ENCODE peak calls at places on chromosomes 16 and 17, in ten cellular contexts. E, B, Q, O, N, R, K, F, U and Y are unnamed samples. For H3K4me1, the result is how much of the 10 kb centered on the place peaks cover.

GRCh38 chr17:2259769-2260536 is 43.6 kb downstream of the SMG6 start:
- DNase-seq in E (no peak), B (no peak), Q (no peak), O (no peak), N (no peak), R (no peak), K (no peak), F (no peak), U (no peak), Y (no peak)

GRCh38 chr17:50087246-50087911 is 7.8 kb upstream of the PDK2 start:
- DNase-seq in E (peak), B (peak), Q (peak), O (peak), N (peak), R (peak), K (no peak), F (peak), U (peak), Y (peak)

GRCh38 chr16:47925811-47926460 is 229.9 kb downstream of the ABCC12 start:
- DNase-seq in E (no peak), B (no peak), Q (no peak), O (no peak), N (no peak), R (no peak), K (no peak), F (no peak), U (no peak), Y (no peak)

GRCh38 chr16:14331020-14331419 is 259.9 kb downstream of the MRTFB start:
- DNase-seq in E (no peak), B (no peak), Q (no peak), O (no peak), N (no peak), R (no peak), K (no peak), F (no peak), U (no peak), Y (no peak)

GRCh38 chr16:68255712-68256111 is 8.6 kb upstream of the SLC7A6 start:
- DNase-seq in E (no peak), B (no peak), Q (no peak), O (no peak), N (no peak), R (no peak), K (no peak), F (no peak), U (no peak), Y (no peak)

GRCh38 chr17:10292057-10292931 is 80.5 kb downstream of the MYH13 start:
- DNase-seq in E (no peak), B (peak), Q (peak), O (no peak), N (no peak), R (no peak), K (no peak), F (peak), U (peak), Y (no peak)

GRCh38 chr16:83136924-83137323 is 510.2 kb downstream of the CDH13 start:
- DNase-seq in E (no peak), B (no peak), Q (no peak), O (no peak), N (no peak), R (no peak), K (no peak), F (no peak), U (no peak), Y (no peak)

GRCh38 chr16:81524382-81524781 is 79.8 kb downstream of the CMIP start:
- DNase-seq in E (no peak), B (no peak), Q (no peak), O (no peak), N (no peak), R (no peak), K (no peak), F (no peak), U (no peak), Y (peak)

GRCh38 chr16:26905336-26905735 is 161.4 kb upstream of the C16orf82 start:
- DNase-seq in E (no peak), B (no peak), Q (no peak), O (no peak), N (no peak), R (no peak), K (no peak), F (no peak), U (no peak), Y (no peak)

GRCh38 chr17:36977066-36977465 is 28.3 kb downstream of the AATF start:
- DNase-seq in E (no peak), B (no peak), Q (no peak), O (no peak), N (no peak), R (no peak), K (no peak), F (no peak), U (no peak), Y (no peak)

GRCh38 chr16:11796227-11797165 is 562 bp downstream of the ZC3H7A start:
- DNase-seq in E (peak), B (peak), Q (peak), O (peak), N (peak), R (peak), K (no peak), F (no peak), U (peak), Y (peak)

GRCh38 chr16:12229759-12230594 is 253.4 kb downstream of the SNX29 start:
- DNase-seq in E (no peak), B (no peak), Q (no peak), O (no peak), N (no peak), R (no peak), K (no peak), F (no peak), U (no peak), Y (no peak)

GRCh38 chr16:57279780-57280638 is 4.5 kb downstream of the PLLP start:
- DNase-seq in E (no peak), B (no peak), Q (peak), O (no peak), N (no peak), R (no peak), K (no peak), F (no peak), U (no peak), Y (no peak)

GRCh38 chr17:27456681-27457404 is 595 bp downstream of the KSR1 start:
- DNase-seq in E (no peak), B (no peak), Q (no peak), O (peak), N (no peak), R (no peak), K (no peak), F (no peak), U (peak), Y (peak)

GRCh38 chr17:16492613-16493290 is 759 bp upstream of the LRRC75A start:
- DNase-seq in E (no peak), B (no peak), Q (no peak), O (no peak), N (no peak), R (no peak), K (no peak), F (no peak), U (no peak), Y (no peak)

GRCh38 chr16:50309527-50310307 is 43.4 kb downstream of the ADCY7 start:
- DNase-seq in E (no peak), B (no peak), Q (no peak), O (no peak), N (no peak), R (peak), K (peak), F (no peak), U (no peak), Y (no peak)

GRCh38 chr17:44220211-44221071 is 966 bp upstream of the UBTF start:
- DNase-seq in E (no peak), B (peak), Q (peak), O (peak), N (peak), R (peak), K (no peak), F (no peak), U (peak), Y (peak)

GRCh38 chr17:75224983-75225382 is 19.5 kb downstream of the NUP85 start:
- DNase-seq in E (no peak), B (no peak), Q (no peak), O (no peak), N (no peak), R (no peak), K (no peak), F (no peak), U (no peak), Y (no peak)

GRCh38 chr16:10976663-10977062 is 32.3 kb downstream of the CLEC16A start:
- DNase-seq in E (no peak), B (no peak), Q (no peak), O (no peak), N (no peak), R (no peak), K (no peak), F (no peak), U (no peak), Y (no peak)

GRCh38 chr17:42354956-42355843 is 33.0 kb downstream of the STAT3 start:
- DNase-seq in E (no peak), B (no peak), Q (no peak), O (no peak), N (no peak), R (no peak), K (no peak), F (no peak), U (no peak), Y (no peak)

GRCh38 chr17:1563786-1564613 is 1.4 kb upstream of the PITPNA start:
- DNase-seq in E (no peak), B (no peak), Q (no peak), O (no peak), N (peak), R (no peak), K (no peak), F (no peak), U (no peak), Y (no peak)

GRCh38 chr16:83923581-83924365 is 24.9 kb downstream of the MLYCD start:
- DNase-seq in E (no peak), B (no peak), Q (no peak), O (no peak), N (no peak), R (no peak), K (no peak), F (no peak), U (no peak), Y (no peak)

GRCh38 chr17:57662644-57663308 is 82.3 kb downstream of the CCDC182 start:
- DNase-seq in E (peak), B (peak), Q (peak), O (peak), N (peak), R (peak), K (peak), F (peak), U (peak), Y (peak)

GRCh38 chr17:47057831-47058230 is 78.8 kb upstream of the RPRML start:
- DNase-seq in E (no peak), B (no peak), Q (no peak), O (no peak), N (no peak), R (no peak), K (no peak), F (no peak), U (no peak), Y (no peak)

GRCh38 chr17:7676533-7676932 is 10.8 kb downstream of the TP53 start:
- DNase-seq in E (no peak), B (no peak), Q (no peak), O (no peak), N (no peak), R (no peak), K (no peak), F (no peak), U (no peak), Y (no peak)

GRCh38 chr17:51259574-51260236 is at the start of gene MBTD1:
- DNase-seq in E (peak), B (peak), Q (peak), O (peak), N (peak), R (peak), K (peak), F (peak), U (peak), Y (peak)
- TF ChIP-seq POLR2A in E (no peak), B (no peak), Q (no peak), O (peak), N (peak), R (no peak), K (peak), F (peak), U (peak), Y (no peak)

DNA sequence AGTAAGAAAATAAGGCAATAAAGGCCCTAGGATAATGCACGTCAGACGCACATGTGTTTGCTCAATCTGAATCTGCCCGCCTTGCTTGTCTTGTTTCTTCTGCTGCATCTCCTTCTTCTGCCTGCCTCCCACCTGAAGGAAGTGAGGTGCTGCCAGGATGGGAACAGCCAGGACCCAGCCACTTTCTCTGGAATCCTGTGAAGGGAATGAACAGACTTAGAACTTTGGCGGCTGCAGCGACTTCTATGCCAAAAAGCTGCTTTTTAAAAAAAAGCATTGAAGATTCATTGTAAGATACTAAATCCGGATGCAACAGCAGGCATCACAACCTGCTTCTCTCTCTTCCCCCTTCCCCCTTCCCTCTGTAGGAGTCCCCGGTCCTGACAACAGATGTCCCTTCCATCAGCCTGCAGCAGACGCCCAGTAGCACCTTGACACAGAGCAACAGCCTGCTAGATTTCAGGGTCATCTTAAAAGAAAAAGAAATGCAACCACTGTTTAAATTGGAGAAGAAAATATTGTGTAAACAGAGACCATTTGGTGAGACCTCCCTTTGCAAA is 176.4 kb downstream of the HS3ST4 start:
- DNase-seq in E (no peak), B (no peak), Q (no peak), O (no peak), N (no peak), R (no peak), K (no peak), F (no peak), U (no peak), Y (no peak)
- H3K4me1 ChIP-seq in E (under half), B (under half), Q (under half), O (under half), N (under half), R (under half), K (under half), F (under half), U (under half), Y (under half)

GRCh38 chr16:30010817-30011504 is at the start of gene DOC2A:
- DNase-seq in E (no peak), B (peak), Q (no peak), O (no peak), N (no peak), R (no peak), K (no peak), F (no peak), U (no peak), Y (no peak)
- H3K4me3 ChIP-seq in E (peak), B (peak), Q (peak), O (peak), N (peak), R (peak), K (peak), F (no peak), U (peak), Y (no peak)

GRCh38 chr17:35119370-35120185 is at the start of gene RAD51D:
- DNase-seq in E (peak), B (peak), Q (peak), O (peak), N (peak), R (peak), K (no peak), F (peak), U (peak), Y (peak)
- TF ChIP-seq POLR2A in E (no peak), B (no peak), Q (peak), O (peak), N (peak), R (no peak), K (no peak), F (no peak), U (peak), Y (peak)